ENCODE peak calls at places on chromosomes 11 and 22, in seven cellular contexts. V is left ventricle myocardium inferior, P is heart right ventricle, U is prostate gland, N is upper lobe of left lung, F is ovary, B is IMR-90. O is an unnamed sample.
A peak's percentile ranks its signal among the peaks of the same experiment; 100 is the strongest.

GRCh38 chr11:15764948-15765347 is 591.4 kb downstream of the SOX6 start:
- DNase-seq in V (no peak), P (no peak), U (no peak), N (no peak), F (no peak), B (no peak), O (no peak)

GRCh38 chr22:33557836-33558235 is 362.4 kb downstream of the LARGE1 start:
- DNase-seq in V (no peak), P (no peak), U (no peak), N (no peak), F (no peak), B (no peak), O (no peak)

GRCh38 chr11:121650520-121651266 is 197.9 kb upstream of the SORL1-AS1 start:
- DNase-seq in V (no peak), P (no peak), U (no peak), N (no peak), F (no peak), B (no peak), O (no peak)

GRCh38 chr22:39908737-39909136 is 7.9 kb downstream of the GRAP2 start:
- DNase-seq in V (no peak), P (no peak), U (no peak), N (no peak), F (no peak), B (peak; percentile 8), O (no peak)

GRCh38 chr22:22959147-22959827 is 71.7 kb downstream of the IGLL5 start:
- DNase-seq in V (peak; percentile 45), P (peak; percentile 81), U (peak; percentile 78), N (peak; percentile 49), F (peak; percentile 78), B (peak; percentile 66), O (peak; percentile 70)

GRCh38 chr22:26767351-26767970 is 110.1 kb downstream of the MIAT start:
- DNase-seq in V (no peak), P (no peak), U (no peak), N (no peak), F (no peak), B (no peak), O (no peak)

GRCh38 chr22:27987557-27987956 is 68.5 kb upstream of the PITPNB start:
- DNase-seq in V (no peak), P (no peak), U (no peak), N (no peak), F (no peak), B (peak; percentile 93), O (no peak)

GRCh38 chr11:63589000-63589399 is 25.2 kb downstream of the PLAAT3 start:
- DNase-seq in V (no peak), P (no peak), U (no peak), N (no peak), F (no peak), B (no peak), O (no peak)

GRCh38 chr11:35932641-35933571 is 11.0 kb upstream of the LDLRAD3 start:
- DNase-seq in V (no peak), P (no peak), U (no peak), N (no peak), F (no peak), B (peak; percentile 48), O (no peak)

GRCh38 chr22:44743804-44744211 is 8.6 kb upstream of the ARHGAP8 start:
- DNase-seq in V (no peak), P (no peak), U (no peak), N (no peak), F (no peak), B (peak; percentile 80), O (no peak)

GRCh38 chr22:38751066-38751421 is 4.8 kb downstream of the SUN2 start:
- DNase-seq in V (no peak), P (no peak), U (no peak), N (no peak), F (no peak), B (no peak), O (no peak)
- H3K27ac ChIP-seq in V (peak overlapping the region; percentile 21), P (peak overlapping the region; percentile 97), U (peak overlapping the region; percentile 99), N (peak overlapping the region; percentile 65), F (no peak overlapping the region), B (no peak overlapping the region), O (no peak overlapping the region)

GRCh38 chr11:7597620-7598019 is 75.7 kb downstream of the CYB5R2 start:
- DNase-seq in V (no peak), P (no peak), U (peak; percentile 92), N (peak; percentile 86), F (no peak), B (no peak), O (no peak)

GRCh38 chr11:7593476-7593875 is 79.7 kb downstream of the PPFIBP2 start:
- DNase-seq in V (no peak), P (no peak), U (no peak), N (no peak), F (no peak), B (no peak), O (no peak)

GRCh38 chr11:7595951-7596350 is 77.3 kb downstream of the CYB5R2 start:
- DNase-seq in V (no peak), P (no peak), U (no peak), N (no peak), F (no peak), B (no peak), O (no peak)

GRCh38 chr11:7596975-7597391 is 76.3 kb downstream of the CYB5R2 start:
- DNase-seq in V (no peak), P (no peak), U (peak; percentile 75), N (peak; percentile 30), F (no peak), B (no peak), O (no peak)

DNA sequence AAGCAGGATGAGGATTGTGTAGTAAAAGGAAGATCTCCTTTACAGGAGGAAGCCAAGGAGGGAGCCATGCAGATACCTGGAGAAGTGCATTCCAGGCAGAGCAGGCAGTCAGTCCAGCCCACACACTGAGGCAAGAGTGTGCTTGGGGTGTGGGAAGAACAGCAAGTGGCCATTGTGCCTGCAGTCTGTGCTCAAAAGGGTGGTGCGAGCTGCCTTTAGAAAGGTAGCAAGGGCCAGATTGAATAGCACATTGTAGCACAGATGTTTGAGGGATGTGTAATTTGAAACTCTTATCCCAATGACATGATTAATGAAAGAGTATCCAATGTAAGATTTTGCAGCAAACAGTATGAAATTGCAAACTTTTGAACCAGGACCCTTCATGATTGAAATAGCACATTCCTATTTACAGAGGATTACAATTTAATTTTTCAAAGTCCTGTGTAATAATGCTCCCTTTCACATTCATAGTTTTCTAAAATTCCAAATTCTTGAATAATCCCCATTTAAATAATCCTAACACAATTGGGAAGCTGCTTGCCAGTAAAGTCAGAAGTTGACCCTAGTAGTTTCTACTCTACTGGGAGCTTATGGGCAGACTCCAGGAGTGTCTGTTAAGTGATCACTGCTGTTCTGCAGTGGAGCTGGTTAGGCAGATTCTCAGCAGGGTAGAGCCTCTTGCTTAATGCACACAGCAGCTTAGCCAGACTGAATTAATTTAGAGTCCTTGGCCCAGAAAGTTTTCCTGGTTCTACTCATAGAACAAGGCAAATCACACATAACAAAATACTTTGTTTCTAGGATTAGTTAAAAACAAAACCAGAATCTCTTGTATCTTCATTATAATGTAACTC is 78.1 kb downstream of the CYB5R2 start:
- DNase-seq in V (no peak), P (no peak), U (no peak), N (peak; percentile 48), F (no peak), B (no peak), O (no peak)
- H3K4me1 ChIP-seq in V (peaks cover 29% of the 10 kb centered on the region), P (peaks cover 16% of the 10 kb centered on the region), U (peaks cover 7% of the 10 kb centered on the region), N (peaks cover 39% of the 10 kb centered on the region), F (peaks cover 2% of the 10 kb centered on the region), B (peaks cover 9% of the 10 kb centered on the region), O (peaks cover 18% of the 10 kb centered on the region)

DNA sequence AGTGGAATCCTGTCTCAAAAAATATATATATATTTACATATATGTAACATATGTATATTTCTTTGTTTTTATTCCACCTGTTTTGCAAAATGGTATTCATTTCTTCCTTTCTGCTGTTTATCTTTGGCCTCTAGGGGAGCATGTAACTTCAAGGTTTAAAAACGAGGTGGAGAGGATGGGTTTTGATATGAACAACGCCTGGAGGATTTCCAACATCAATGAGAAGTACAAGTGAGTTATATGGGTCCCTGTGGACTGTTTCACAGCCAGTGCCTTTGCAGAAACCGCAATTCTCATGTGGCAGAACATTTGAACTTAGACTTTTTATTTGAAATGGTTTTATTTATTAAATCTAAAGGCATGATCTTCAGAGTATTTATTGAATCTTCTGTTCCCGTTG is 81.6 kb upstream of the HORMAD2 start:
- DNase-seq in V (no peak), P (no peak), U (no peak), N (no peak), F (no peak), B (no peak), O (no peak)
- TF ChIP-seq CTCF in V (no peak), P (peak; percentile 53), U (no peak), N (no peak), F (no peak), B (no peak), O (no peak)

GRCh38 chr11:2382129-2382517 is 5.0 kb downstream of the CD81 start:
- DNase-seq in V (no peak), P (no peak), U (no peak), N (no peak), F (no peak), B (no peak), O (peak; percentile 52)
- H3K27ac ChIP-seq in V (peak overlapping the region; percentile 99), P (peak overlapping the region; percentile 99), U (peak overlapping the region; percentile 97), N (peak overlapping the region; percentile 99), F (peak overlapping the region; percentile 66), B (no peak overlapping the region), O (peak overlapping the region; percentile 99)

DNA sequence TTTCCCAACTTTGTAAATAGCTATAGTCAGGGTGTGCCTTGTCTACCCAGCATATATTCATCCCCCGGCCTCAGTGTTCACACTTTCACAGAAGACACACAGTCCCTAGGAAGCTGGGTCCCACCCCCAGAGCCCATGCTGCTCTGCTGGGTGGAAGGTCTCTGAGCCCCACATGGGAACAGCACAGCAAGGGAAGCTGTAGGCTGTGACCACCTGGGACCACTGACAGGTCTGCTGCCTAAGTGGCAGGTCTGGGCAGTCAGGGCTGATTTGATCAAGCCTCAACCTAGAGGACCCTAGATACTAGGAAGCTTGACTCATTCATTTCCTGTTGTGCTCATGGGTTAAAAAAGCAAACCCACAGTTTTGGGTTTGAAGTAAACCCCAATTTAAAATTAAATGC is 16.8 kb downstream of the IL10RA start:
- DNase-seq in V (no peak), P (no peak), U (no peak), N (no peak), F (no peak), B (no peak), O (no peak)
- H3K4me1 ChIP-seq in V (peaks cover 28% of the 10 kb centered on the region), P (peaks cover 7% of the 10 kb centered on the region), U (no peaks in the 10 kb centered on the region), N (peaks cover 28% of the 10 kb centered on the region), F (peaks cover 3% of the 10 kb centered on the region), B (no peaks in the 10 kb centered on the region), O (peaks cover 23% of the 10 kb centered on the region)

GRCh38 chr11:19735512-19735911 is 22.9 kb downstream of the NAV2 start:
- DNase-seq in V (no peak), P (no peak), U (no peak), N (no peak), F (no peak), B (peak; percentile 75), O (no peak)
- TF ChIP-seq CTCF in V (peak; percentile 38), P (peak; percentile 48), U (peak; percentile 34), N (no peak), F (no peak), B (peak; percentile 49), O (no peak)

O was measured in heart left ventricle.